ENCODE peak calls at places on chromosome 12, in seven cellular contexts. D is tibial nerve, X is lung, Z is psoas muscle, T is ovary, J is tibial artery, Q is neural progenitor cell. P is an unnamed sample.

GRCh38 chr12:51374346-51374745 is 16.9 kb downstream of the GALNT6 start:
- DNase-seq in D (no peak), X (no peak), Z (no peak), T (no peak), J (no peak), Q (no peak), P (no peak)

GRCh38 chr12:2311001-2311778 is 258.4 kb downstream of the CACNA1C start:
- DNase-seq in D (no peak), X (no peak), Z (no peak), T (no peak), J (no peak), Q (no peak), P (no peak)

GRCh38 chr12:46908236-46908935 is 82.6 kb upstream of the SLC38A4 start:
- DNase-seq in D (no peak), X (no peak), Z (no peak), T (no peak), J (no peak), Q (no peak), P (no peak)

GRCh38 chr12:24039113-24039525 is 89.6 kb upstream of the SOX5 start:
- DNase-seq in D (no peak), X (no peak), Z (no peak), T (no peak), J (no peak), Q (no peak), P (no peak)

GRCh38 chr12:46223047-46223446 is 45.8 kb downstream of the SLC38A1 start:
- DNase-seq in D (no peak), X (no peak), Z (no peak), T (no peak), J (no peak), Q (no peak), P (no peak)

GRCh38 chr12:113903381-113903863 is 62.7 kb downstream of the RBM19 start:
- DNase-seq in D (no peak), X (no peak), Z (no peak), T (no peak), J (no peak), Q (no peak), P (no peak)

GRCh38 chr12:130761537-130762318 is 45.6 kb upstream of the RIMBP2 start:
- DNase-seq in D (no peak), X (no peak), Z (peak; percentile 31), T (peak; percentile 38), J (no peak), Q (peak; percentile 81), P (no peak)

GRCh38 chr12:46664771-46665287 is 161.0 kb downstream of the SLC38A4 start:
- DNase-seq in D (no peak), X (no peak), Z (no peak), T (no peak), J (no peak), Q (no peak), P (no peak)

DNA sequence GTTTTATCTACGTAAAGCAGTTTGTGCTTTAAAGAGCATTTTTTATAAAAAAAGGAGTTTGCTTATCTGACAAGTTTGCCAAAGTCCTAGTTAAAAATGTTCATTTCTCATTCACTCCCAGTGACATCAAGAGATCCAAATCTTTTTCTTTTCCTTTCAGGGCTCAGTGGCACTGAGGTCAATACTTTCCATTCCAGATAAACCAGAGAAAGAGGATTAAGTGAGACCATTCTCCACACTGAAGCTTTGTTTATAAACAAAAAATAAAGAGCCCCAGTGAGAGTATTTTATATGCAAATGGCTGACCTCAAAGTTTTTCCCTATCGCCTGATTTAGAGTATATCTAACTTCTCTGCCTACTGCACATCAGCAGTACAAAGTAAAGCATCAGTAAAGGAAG is 199.8 kb downstream of the ALG10B start:
- DNase-seq in D (no peak), X (no peak), Z (no peak), T (no peak), J (no peak), Q (peak; percentile 57), P (no peak)
- H3K27ac ChIP-seq in D (no peak overlapping the region), X (no peak overlapping the region), Z (no peak overlapping the region), T (no peak overlapping the region), J (no peak overlapping the region), Q (peak overlapping the region; percentile 89), P (no peak overlapping the region)

GRCh38 chr12:62291888-62292760 is 31.9 kb downstream of the USP15 start:
- DNase-seq in D (no peak), X (no peak), Z (no peak), T (no peak), J (no peak), Q (no peak), P (no peak)

GRCh38 chr12:62288328-62288727 is 28.1 kb downstream of the USP15 start:
- DNase-seq in D (no peak), X (no peak), Z (no peak), T (no peak), J (no peak), Q (no peak), P (no peak)

GRCh38 chr12:62294378-62294777 is 34.2 kb downstream of the USP15 start:
- DNase-seq in D (no peak), X (no peak), Z (no peak), T (no peak), J (no peak), Q (no peak), P (no peak)

GRCh38 chr12:62292761-62293446 is 32.7 kb downstream of the USP15 start:
- DNase-seq in D (no peak), X (no peak), Z (no peak), T (no peak), J (no peak), Q (no peak), P (no peak)

GRCh38 chr12:62290804-62291203 is 30.6 kb downstream of the USP15 start:
- DNase-seq in D (no peak), X (no peak), Z (no peak), T (no peak), J (no peak), Q (no peak), P (no peak)
- H3K9me3 ChIP-seq in D (no peaks in the 10 kb centered on the region), X (no peaks in the 10 kb centered on the region), Z (peaks cover 10% of the 10 kb centered on the region), T (no peaks in the 10 kb centered on the region), J (no peaks in the 10 kb centered on the region), Q (no peaks in the 10 kb centered on the region), P (no peaks in the 10 kb centered on the region)

DNA sequence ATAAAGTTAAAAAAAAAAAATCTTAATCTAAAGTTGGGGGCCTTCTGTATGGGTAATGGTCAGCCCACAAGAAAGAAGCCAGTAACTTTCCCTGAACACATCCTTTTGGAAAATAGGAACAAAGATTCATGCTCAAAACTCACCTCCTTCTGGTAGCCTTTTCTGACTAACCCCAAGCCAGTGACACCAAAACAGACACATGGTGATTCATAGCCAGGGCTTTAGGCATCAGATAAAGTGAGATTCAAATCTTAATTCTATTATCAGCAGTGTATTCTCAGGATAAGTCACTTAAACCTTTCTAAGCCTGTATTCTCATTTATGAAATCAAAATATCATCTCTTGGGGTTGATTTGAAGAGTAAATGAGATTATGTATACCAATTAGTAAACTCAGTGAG is 4.9 kb downstream of the ATP5MC2 start:
- DNase-seq in D (no peak), X (no peak), Z (no peak), T (no peak), J (no peak), Q (no peak), P (no peak)
- H3K4me1 ChIP-seq in D (peaks cover 4% of the 10 kb centered on the region), X (peaks cover 2% of the 10 kb centered on the region), Z (peaks cover 20% of the 10 kb centered on the region), T (peaks cover 6% of the 10 kb centered on the region), J (no peaks in the 10 kb centered on the region), Q (peaks cover 12% of the 10 kb centered on the region), P (peaks cover 34% of the 10 kb centered on the region)

GRCh38 chr12:7797698-7798398 is 8.6 kb downstream of the NANOG start:
- DNase-seq in D (no peak), X (no peak), Z (no peak), T (no peak), J (no peak), Q (no peak), P (no peak)
- H3K27ac ChIP-seq in D (no peak overlapping the region), X (no peak overlapping the region), Z (no peak overlapping the region), T (no peak overlapping the region), J (no peak overlapping the region), Q (no peak overlapping the region), P (no peak overlapping the region)

GRCh38 chr12:103782399-103782798 is 58.6 kb downstream of the NT5DC3 start:
- DNase-seq in D (no peak), X (no peak), Z (no peak), T (no peak), J (no peak), Q (no peak), P (no peak)
- H3K9me3 ChIP-seq in D (no peaks in the 10 kb centered on the region), X (no peaks in the 10 kb centered on the region), Z (no peaks in the 10 kb centered on the region), T (no peaks in the 10 kb centered on the region), J (no peaks in the 10 kb centered on the region), Q (no peaks in the 10 kb centered on the region), P (no peaks in the 10 kb centered on the region)

DNA sequence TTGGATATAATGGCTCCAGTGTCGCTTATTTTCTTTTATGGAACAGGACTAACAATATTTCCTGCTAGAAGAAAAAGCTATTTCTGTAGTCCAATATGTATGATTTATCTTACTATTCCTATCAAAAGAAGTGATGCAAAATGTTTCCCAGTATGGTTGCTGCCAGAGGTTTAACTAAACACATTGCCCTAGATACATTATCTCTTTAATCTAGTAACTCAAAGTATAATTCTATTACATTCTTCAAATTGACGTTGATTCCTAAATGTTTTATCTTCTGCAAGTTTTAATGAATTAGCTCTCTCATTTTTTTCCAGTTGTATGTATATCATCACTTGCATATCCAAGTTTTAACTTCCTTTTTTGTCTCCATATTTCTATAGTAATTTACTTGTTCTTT is 28.2 kb downstream of the GYS2 start:
- DNase-seq in D (no peak), X (no peak), Z (no peak), T (no peak), J (no peak), Q (no peak), P (no peak)
- H3K4me1 ChIP-seq in D (no peaks in the 10 kb centered on the region), X (no peaks in the 10 kb centered on the region), Z (no peaks in the 10 kb centered on the region), T (no peaks in the 10 kb centered on the region), J (no peaks in the 10 kb centered on the region), Q (no peaks in the 10 kb centered on the region), P (no peaks in the 10 kb centered on the region)

GRCh38 chr12:109250523-109250922 is 58.6 kb downstream of the FOXN4 start:
- DNase-seq in D (no peak), X (no peak), Z (no peak), T (no peak), J (no peak), Q (no peak), P (no peak)
- H3K27ac ChIP-seq in D (no peak overlapping the region), X (no peak overlapping the region), Z (no peak overlapping the region), T (no peak overlapping the region), J (no peak overlapping the region), Q (no peak overlapping the region), P (no peak overlapping the region)

GRCh38 chr12:63397807-63398206 is 246.8 kb upstream of the AVPR1A start:
- DNase-seq in D (no peak), X (no peak), Z (no peak), T (no peak), J (no peak), Q (no peak), P (no peak)

GRCh38 chr12:63404611-63405010 is 253.6 kb upstream of the AVPR1A start:
- DNase-seq in D (no peak), X (no peak), Z (no peak), T (no peak), J (no peak), Q (no peak), P (no peak)

GRCh38 chr12:63400318-63400717 is 249.3 kb upstream of the AVPR1A start:
- DNase-seq in D (no peak), X (no peak), Z (no peak), T (no peak), J (no peak), Q (no peak), P (no peak)

GRCh38 chr12:63400746-63401145 is 249.7 kb upstream of the AVPR1A start:
- DNase-seq in D (no peak), X (no peak), Z (no peak), T (no peak), J (no peak), Q (no peak), P (no peak)

GRCh38 chr12:63403256-63403655 is 252.3 kb upstream of the AVPR1A start:
- DNase-seq in D (no peak), X (no peak), Z (no peak), T (no peak), J (no peak), Q (no peak), P (no peak)
- H3K9me3 ChIP-seq in D (no peaks in the 10 kb centered on the region), X (peaks cover 11% of the 10 kb centered on the region), Z (no peaks in the 10 kb centered on the region), T (no peaks in the 10 kb centered on the region), J (no peaks in the 10 kb centered on the region), Q (no peaks in the 10 kb centered on the region), P (no peaks in the 10 kb centered on the region)